ENCODE peak calls at places on chromosomes 2 and 18, in ten cellular contexts. X is aorta, Q is GM12878, Z is heart left ventricle, N is endodermal cell, H is GM23248, P is lung, C is prostate gland, Y is left ventricle myocardium inferior, B is transverse colon. E is an unnamed sample.

GRCh38 chr2:136005462-136006205 is 20.2 kb upstream of the DARS1 start:
- DNase-seq in Y (no peak), H (no peak), N (no peak), Z (no peak), C (no peak), X (no peak), B (no peak), Q (no peak), P (no peak), E (no peak)

GRCh38 chr2:64017811-64018714 is 1.2 kb downstream of the VPS54 start:
- DNase-seq in N (no peak), Q (no peak), H (peak), Z (no peak), C (peak), X (no peak), B (peak), Y (no peak), P (no peak), E (no peak)

GRCh38 chr2:146123714-146124113 is 1603.8 kb upstream of the ZEB2 start:
- DNase-seq in Q (no peak), P (no peak), B (no peak), C (no peak), Z (no peak), X (no peak), Y (no peak), N (no peak), H (peak), E (no peak)

GRCh38 chr2:37784759-37785149 is 113.3 kb upstream of the CDC42EP3 start:
- DNase-seq in P (no peak), Y (no peak), B (no peak), C (no peak), Q (no peak), Z (no peak), X (no peak), H (no peak), N (no peak), E (no peak)

GRCh38 chr2:224147174-224147573 is 108.1 kb upstream of the SERPINE2 start:
- DNase-seq in P (no peak), X (no peak), Z (no peak), C (no peak), N (no peak), B (peak), Q (no peak), H (peak), Y (no peak), E (no peak)

GRCh38 chr2:101622210-101622609 is 75.3 kb upstream of the MAP4K4 start:
- DNase-seq in Y (no peak), Z (no peak), X (no peak), N (no peak), C (no peak), P (no peak), H (no peak), B (no peak), Q (no peak), E (no peak)

GRCh38 chr2:94996401-94997100 is 29.0 kb upstream of the MAL start:
- DNase-seq in C (no peak), X (no peak), Y (no peak), B (no peak), H (no peak), P (no peak), N (peak), Q (no peak), Z (no peak), E (no peak)

GRCh38 chr2:9251154-9252001 is 44.8 kb downstream of the ASAP2 start:
- DNase-seq in H (peak), N (no peak), P (no peak), C (peak), Q (no peak), B (no peak), Z (peak), X (peak), Y (no peak), E (no peak)

GRCh38 chr18:48100712-48101165 is 170.3 kb upstream of the SMAD2 start:
- DNase-seq in N (peak), X (no peak), B (no peak), Z (no peak), C (no peak), H (no peak), P (no peak), Y (no peak), Q (no peak), E (no peak)

GRCh38 chr18:63213331-63213900 is 106.2 kb downstream of the BCL2 start:
- DNase-seq in P (no peak), N (no peak), X (no peak), Q (no peak), B (no peak), C (no peak), Z (no peak), Y (no peak), H (peak), E (no peak)

GRCh38 chr2:234467289-234467688 is 29.6 kb downstream of the ARL4C start:
- DNase-seq in B (no peak), Q (no peak), Y (no peak), C (no peak), X (no peak), H (peak), N (no peak), Z (no peak), P (no peak), E (no peak)

GRCh38 chr18:63897072-63897471 is 9.6 kb downstream of the SERPINB2 start:
- DNase-seq in Y (no peak), X (no peak), Q (no peak), H (peak), Z (no peak), N (no peak), C (no peak), B (no peak), P (no peak), E (no peak)

GRCh38 chr18:76937597-76937996 is 115.2 kb downstream of the ZNF236 start:
- DNase-seq in Y (no peak), Z (no peak), X (no peak), P (no peak), B (no peak), Q (no peak), C (no peak), H (peak), N (no peak), E (no peak)

GRCh38 chr2:186757009-186757408 is 63.1 kb downstream of the FAM171B start:
- DNase-seq in H (no peak), Y (no peak), N (peak), Z (no peak), C (no peak), B (no peak), P (no peak), Q (no peak), X (no peak), E (no peak)

GRCh38 chr2:101238930-101239759 is 13.5 kb upstream of the CNOT11 start:
- DNase-seq in X (no peak), Y (no peak), C (peak), P (peak), B (peak), H (no peak), Z (no peak), Q (no peak), N (no peak), E (no peak)

GRCh38 chr18:78542204-78542603 is 437.4 kb upstream of the SALL3 start:
- DNase-seq in Q (no peak), C (peak), B (peak), N (no peak), H (no peak), P (peak), Z (peak), X (peak), Y (peak), E (no peak)

GRCh38 chr2:52117299-52117698 is 1085.4 kb upstream of the NRXN1 start:
- DNase-seq in X (no peak), C (no peak), Z (no peak), H (peak), Y (no peak), P (no peak), N (no peak), Q (no peak), B (no peak), E (no peak)

GRCh38 chr2:84846041-84846663 is 34.7 kb downstream of the TRABD2A start:
- DNase-seq in B (no peak), Q (no peak), C (no peak), Z (no peak), Y (no peak), N (peak), P (no peak), X (no peak), H (peak), E (no peak)

GRCh38 chr18:76496200-76496890 is 1.3 kb upstream of the ZNF516 start:
- DNase-seq in Z (peak), C (no peak), B (peak), H (peak), P (peak), N (peak), Q (no peak), X (peak), Y (peak), E (no peak)

GRCh38 chr2:103363639-103364038 is 601.8 kb downstream of the TMEM182 start:
- DNase-seq in Y (no peak), B (no peak), N (no peak), X (no peak), Z (no peak), Q (no peak), C (no peak), H (no peak), P (no peak), E (no peak)

GRCh38 chr2:39247512-39247911 is 3.7 kb upstream of the CDKL4 start:
- DNase-seq in X (no peak), Z (no peak), C (no peak), B (no peak), P (no peak), Y (no peak), H (no peak), N (no peak), Q (no peak), E (no peak)

GRCh38 chr2:79292231-79292785 is 132.8 kb upstream of the REG3A start:
- DNase-seq in B (no peak), N (no peak), Z (no peak), C (no peak), X (no peak), P (no peak), Y (no peak), H (no peak), Q (no peak), E (no peak)

GRCh38 chr2:54601339-54601738 is 122.1 kb upstream of the EML6 start:
- DNase-seq in Z (no peak), C (no peak), X (no peak), B (no peak), Q (no peak), P (no peak), Y (no peak), N (no peak), H (peak), E (no peak)

GRCh38 chr2:17518212-17519154 is at the start of gene RAD51AP2:
- DNase-seq in B (peak), X (peak), N (peak), Q (peak), Z (peak), P (peak), H (peak), C (peak), Y (peak), E (no peak)

GRCh38 chr18:35871337-35871736 is 101.1 kb upstream of the RMP24 start:
- DNase-seq in H (no peak), N (no peak), C (no peak), P (no peak), X (no peak), B (no peak), Q (no peak), Z (no peak), Y (no peak), E (no peak)

GRCh38 chr18:68431111-68431921 is 283.6 kb downstream of the TMX3 start:
- DNase-seq in C (no peak), Z (no peak), N (peak), P (no peak), Y (no peak), Q (no peak), B (no peak), H (peak), X (no peak), E (no peak)

GRCh38 chr2:152647417-152648010 is 69.7 kb downstream of the PRPF40A start:
- DNase-seq in P (peak), C (peak), H (peak), B (peak), Z (peak), Y (peak), X (peak), N (no peak), Q (no peak), E (no peak)

GRCh38 chr2:113281920-113282746 is 3.4 kb upstream of the PAX8 start:
- DNase-seq in X (no peak), H (no peak), C (no peak), P (no peak), B (no peak), Z (no peak), Q (no peak), N (no peak), Y (no peak), E (no peak)

GRCh38 chr2:6789559-6790138 is 76.1 kb downstream of the CMPK2 start:
- DNase-seq in N (no peak), B (no peak), H (no peak), X (no peak), Z (no peak), P (no peak), Y (no peak), C (no peak), Q (no peak), E (no peak)

GRCh38 chr2:219441451-219442205 is 7.0 kb downstream of the SPEG start:
- DNase-seq in H (peak), Q (no peak), C (peak), B (peak), Y (no peak), Z (peak), X (peak), N (peak), P (no peak), E (no peak)

GRCh38 chr2:33033524-33034150 is 86.9 kb downstream of the LTBP1 start:
- DNase-seq in Z (no peak), P (no peak), Q (no peak), H (peak), Y (no peak), B (no peak), X (no peak), C (no peak), N (no peak), E (no peak)

GRCh38 chr2:1653137-1653789 is 91.1 kb downstream of the PXDN start:
- DNase-seq in Y (peak), B (peak), Q (no peak), P (peak), C (peak), Z (peak), H (peak), N (no peak), X (peak), E (no peak)

GRCh38 chr2:48589170-48589767 is 28.4 kb upstream of the GTF2A1L start:
- DNase-seq in X (no peak), Q (no peak), B (peak), H (peak), Y (peak), C (no peak), Z (no peak), P (no peak), N (peak), E (no peak)

GRCh38 chr2:85413592-85414421 is 3.6 kb upstream of the CAPG start:
- DNase-seq in N (peak), Y (no peak), Z (no peak), P (no peak), B (peak), Q (no peak), X (peak), C (peak), H (peak), E (no peak)

GRCh38 chr2:228094377-228094921 is 87.0 kb downstream of the SPHKAP start:
- DNase-seq in B (no peak), Q (no peak), C (no peak), Z (no peak), P (no peak), N (no peak), X (no peak), Y (no peak), H (peak), E (no peak)

DNA sequence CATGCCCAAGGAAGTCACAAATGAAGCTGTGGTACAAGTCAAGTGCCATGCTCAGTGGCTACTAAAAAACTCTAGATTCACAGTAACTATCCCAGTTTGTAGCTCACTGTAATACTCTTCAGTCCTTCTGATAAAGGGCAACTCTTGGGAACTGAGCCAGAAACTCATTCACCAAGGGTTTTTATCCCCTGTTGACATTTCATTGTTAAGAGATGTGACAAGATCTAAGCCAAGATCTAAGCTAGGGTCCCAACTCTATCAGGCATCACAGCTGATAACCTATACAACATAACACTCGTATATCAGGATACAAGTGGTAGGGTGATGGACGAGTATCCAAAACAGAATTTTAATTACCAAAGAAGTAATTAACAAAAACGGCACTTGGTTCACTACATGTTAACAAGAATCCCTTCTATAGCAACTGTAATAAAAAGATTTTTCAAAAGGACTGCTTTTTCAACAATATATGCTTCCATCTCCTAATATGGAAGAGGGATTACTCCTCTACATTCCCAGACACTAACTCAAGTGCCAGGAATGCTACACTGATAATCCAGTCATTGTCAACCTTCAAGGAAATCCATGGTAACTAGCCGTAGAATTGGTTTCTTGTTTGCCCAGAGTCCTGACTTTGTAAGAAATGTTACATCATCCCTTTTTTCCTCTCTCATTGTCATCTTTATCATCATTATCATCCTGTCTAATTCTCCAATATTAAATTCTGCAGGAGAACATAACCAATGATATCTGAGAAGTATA is 111.7 kb downstream of the CDH2 start:
- DNase-seq in Q (no peak), Y (no peak), P (no peak), N (no peak), Z (no peak), C (no peak), X (no peak), H (peak), B (no peak), E (no peak)
- H3K27ac ChIP-seq in Q (no peak), Y (peak), P (no peak), N (peak), Z (peak), C (no peak), X (peak), H (peak), B (no peak), E (no peak)

DNA sequence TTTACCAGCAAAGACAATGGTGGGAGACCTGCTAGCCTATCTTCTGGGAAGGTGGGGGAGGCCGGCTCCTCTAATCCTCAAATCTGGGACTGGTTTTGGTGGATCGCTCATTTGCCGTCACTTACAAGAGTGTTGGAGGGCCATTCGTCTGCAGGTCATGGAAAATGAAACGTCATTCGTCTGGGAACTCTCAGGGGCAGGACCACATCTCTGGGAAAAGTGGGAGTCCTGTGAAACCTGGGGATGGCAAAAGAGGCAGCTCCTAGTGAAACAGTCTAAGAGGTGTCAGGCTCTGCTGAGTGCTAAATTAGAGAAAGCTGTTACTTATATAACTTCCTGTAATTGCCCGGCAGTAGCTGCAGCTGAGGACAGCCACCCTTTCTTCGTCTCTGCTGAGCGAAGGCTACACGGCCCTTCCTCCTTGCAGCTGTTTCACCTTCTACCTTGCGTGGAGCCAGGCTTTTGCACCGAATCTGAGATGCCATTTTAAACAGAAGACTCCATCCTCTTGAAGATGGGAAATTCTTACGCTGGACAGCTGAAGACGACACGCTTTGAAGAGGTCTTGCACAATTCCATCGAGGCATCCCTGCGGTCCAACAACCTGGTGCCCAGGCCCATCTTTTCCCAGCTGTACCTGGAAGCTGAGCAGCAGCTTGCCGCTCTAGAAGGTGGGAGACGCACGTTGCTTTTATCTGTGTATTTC is 22.4 kb downstream of the GREB1 start:
- DNase-seq in Z (no peak), Q (no peak), P (no peak), Y (no peak), N (peak), B (no peak), C (no peak), X (no peak), H (no peak), E (no peak)
- H3K4me3 ChIP-seq in Z (no peak), Q (no peak), P (no peak), Y (no peak), N (peak), B (no peak), C (peak), X (no peak), H (no peak), E (no peak)

GRCh38 chr2:12074884-12075217 is 328.4 kb downstream of the LPIN1 start:
- DNase-seq in H (no peak), Z (no peak), Q (no peak), X (no peak), Y (no peak), P (no peak), B (no peak), C (no peak), N (no peak), E (no peak)
- H3K27ac ChIP-seq in H (no peak), Z (no peak), Q (no peak), X (no peak), Y (no peak), P (no peak), B (no peak), C (no peak), N (no peak), E (no peak)

DNA sequence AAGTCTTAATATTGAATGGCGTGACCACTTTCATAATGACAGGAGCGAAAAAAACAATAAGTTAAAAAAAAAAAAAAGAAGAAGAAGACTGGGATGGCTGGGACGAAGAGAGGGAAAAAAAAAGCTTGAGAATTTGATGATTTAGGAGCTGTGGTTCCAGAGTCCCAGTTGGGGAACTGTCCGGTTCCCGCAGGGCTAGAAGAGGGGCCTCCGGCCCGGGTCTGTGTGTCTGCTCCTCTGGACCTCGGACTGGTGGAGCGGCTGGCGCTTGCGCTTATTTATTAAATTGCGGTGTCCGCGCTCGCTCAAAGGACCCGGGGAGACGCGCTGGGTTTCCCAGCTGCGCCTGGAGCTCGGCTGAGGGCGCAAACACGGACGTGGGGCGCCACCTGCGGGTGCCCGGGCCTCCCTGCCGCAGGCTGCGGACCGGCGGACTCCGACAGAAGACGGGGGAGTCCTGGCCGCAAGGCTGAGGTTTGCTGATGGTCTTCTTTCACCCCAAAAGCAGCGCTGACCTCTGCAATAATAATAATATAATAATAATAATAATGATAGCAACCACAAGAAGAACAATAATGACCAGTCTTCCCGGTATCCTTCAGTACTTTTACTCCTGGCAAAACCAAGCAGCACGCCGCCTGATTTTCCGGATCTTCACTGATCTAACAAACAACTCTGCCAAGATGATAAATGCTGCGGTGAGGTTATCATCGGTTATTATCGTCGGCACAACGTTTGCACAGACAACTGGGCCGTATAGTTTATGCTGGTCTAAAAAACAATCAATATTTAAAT is at the start of gene CBLN2:
- DNase-seq in X (no peak), H (peak), N (peak), Q (no peak), Y (no peak), P (no peak), B (peak), Z (no peak), C (peak), E (peak)
- H3K4me3 ChIP-seq in X (no peak), H (peak), N (peak), Q (no peak), Y (peak), P (no peak), B (no peak), Z (peak), C (peak), E (peak)

DNA sequence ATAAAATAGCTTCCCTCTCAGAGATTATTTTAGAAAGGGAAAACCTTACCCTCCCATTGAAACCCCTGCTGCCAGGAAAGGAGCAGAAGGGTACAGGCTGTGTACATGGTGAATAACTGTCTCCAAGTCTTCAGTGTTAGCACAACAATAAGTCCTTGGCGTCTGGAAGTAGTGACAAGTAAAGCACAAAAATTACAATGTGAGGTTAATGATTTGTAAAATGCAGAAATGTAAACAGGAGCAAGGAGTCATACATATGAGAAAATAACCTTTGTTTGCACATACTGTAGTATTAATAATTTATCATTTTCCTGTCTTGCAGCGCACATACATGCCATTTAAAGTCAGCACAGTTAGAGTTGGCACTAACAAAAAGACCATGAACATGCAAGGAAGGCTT is 40.5 kb downstream of the ABHD3 start:
- DNase-seq in N (no peak), C (no peak), B (no peak), Q (no peak), Y (no peak), Z (no peak), H (no peak), X (no peak), P (no peak), E (no peak)
- H3K27ac ChIP-seq in N (no peak), C (no peak), B (no peak), Q (no peak), Y (no peak), Z (no peak), H (no peak), X (no peak), P (no peak), E (no peak)

E was measured in iPS DF 6.9.